ENCODE peak calls at places on chromosome 5, in six cellular contexts. F, Q, J, Z, E and K are unnamed samples.
A peak's percentile ranks its signal among the peaks of the same experiment; 100 is the strongest.

GRCh38 chr5:77882670-77883257 is 106.6 kb upstream of the TBCA start:
- DNase-seq in F (no peak), Q (no peak), J (no peak), Z (no peak), E (no peak), K (no peak)

GRCh38 chr5:142358121-142358520 is 33.3 kb upstream of the SPRY4 start:
- DNase-seq in F (no peak), Q (no peak), J (no peak), Z (no peak), E (peak; percentile 22), K (no peak)

GRCh38 chr5:154421868-154422267 is 23.9 kb upstream of the SAP30L start:
- DNase-seq in F (no peak), Q (no peak), J (no peak), Z (no peak), E (no peak), K (no peak)

GRCh38 chr5:80170117-80170535 is 85.7 kb downstream of the SERINC5 start:
- DNase-seq in F (no peak), Q (no peak), J (no peak), Z (no peak), E (no peak), K (no peak)

GRCh38 chr5:82375488-82376294 is 97.5 kb upstream of the RPS23 start:
- DNase-seq in F (no peak), Q (no peak), J (no peak), Z (no peak), E (no peak), K (no peak)

GRCh38 chr5:169873642-169874041 is 106.7 kb downstream of the INSYN2B start:
- DNase-seq in F (no peak), Q (no peak), J (no peak), Z (peak; percentile 26), E (peak; percentile 77), K (no peak)

GRCh38 chr5:39906146-39906545 is 481.4 kb upstream of the DAB2 start:
- DNase-seq in F (no peak), Q (no peak), J (no peak), Z (no peak), E (no peak), K (no peak)

GRCh38 chr5:50476549-50476948 is 35.5 kb upstream of the EMB start:
- DNase-seq in F (no peak), Q (no peak), J (no peak), Z (no peak), E (no peak), K (no peak)

GRCh38 chr5:119031905-119032304 is 39.0 kb upstream of the DMXL1 start:
- DNase-seq in F (no peak), Q (peak; percentile 46), J (no peak), Z (no peak), E (no peak), K (no peak)

GRCh38 chr5:95973793-95974325 is 12.2 kb upstream of the ELL2 start:
- DNase-seq in F (no peak), Q (peak; percentile 31), J (no peak), Z (no peak), E (no peak), K (no peak)

GRCh38 chr5:173495225-173495904 is 121.1 kb downstream of the BOD1 start:
- DNase-seq in F (no peak), Q (no peak), J (no peak), Z (peak; percentile 41), E (no peak), K (no peak)
- TF ChIP-seq CTCF in F (no peak), Q (no peak), J (no peak), Z (no peak), E (no peak), K (no peak)

GRCh38 chr5:107672212-107673105 is 1.7 kb upstream of the EFNA5 start:
- DNase-seq in F (peak; percentile 85), Q (peak; percentile 48), J (peak; percentile 93), Z (peak; percentile 58), E (peak; percentile 93), K (no peak)

GRCh38 chr5:107675201-107675600 is 4.5 kb upstream of the EFNA5 start:
- DNase-seq in F (no peak), Q (no peak), J (no peak), Z (no peak), E (no peak), K (no peak)

GRCh38 chr5:107673106-107673367 is 2.3 kb upstream of the EFNA5 start:
- DNase-seq in F (no peak), Q (no peak), J (no peak), Z (no peak), E (no peak), K (no peak)

GRCh38 chr5:107674655-107675054 is 3.9 kb upstream of the EFNA5 start:
- DNase-seq in F (no peak), Q (no peak), J (no peak), Z (no peak), E (no peak), K (no peak)

DNA sequence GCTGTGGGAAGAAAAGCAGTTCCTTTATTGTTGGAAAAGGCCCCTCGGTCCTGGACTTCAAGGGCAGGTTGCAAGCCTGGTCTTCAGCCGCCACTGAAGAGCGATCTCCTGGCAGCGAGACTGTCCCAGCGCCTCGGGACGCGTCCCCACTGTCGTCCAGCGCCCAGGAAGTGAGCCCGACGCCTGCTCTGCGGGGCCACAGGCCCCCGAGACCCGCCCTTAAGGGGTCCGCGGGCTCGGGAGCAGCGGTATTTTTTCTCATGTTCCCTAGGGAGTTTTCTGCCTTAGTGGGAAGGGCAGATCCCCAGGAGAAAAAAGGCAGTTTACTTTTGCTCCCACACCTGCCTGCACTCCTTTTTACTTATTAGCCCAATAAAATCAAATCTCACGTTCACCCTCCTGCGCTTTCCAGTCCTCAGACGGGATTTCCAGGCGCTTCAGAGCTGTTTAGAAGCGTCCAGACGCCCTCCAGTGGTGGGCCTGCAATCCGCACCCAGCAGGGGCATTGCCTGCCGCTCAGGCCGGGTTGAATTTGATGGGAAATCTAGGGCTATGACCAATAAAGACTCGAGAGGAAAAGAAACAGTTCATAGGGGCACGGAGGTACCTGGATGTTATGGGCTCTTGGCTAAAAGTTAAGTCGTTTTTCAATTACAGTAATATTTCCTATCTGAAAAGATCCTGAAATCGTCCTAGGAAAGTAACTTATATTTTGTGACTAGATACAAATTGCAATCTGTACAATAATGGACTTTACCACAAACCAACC is 2.8 kb upstream of the EFNA5 start:
- DNase-seq in F (peak; percentile 88), Q (peak; percentile 81), J (peak; percentile 89), Z (peak; percentile 66), E (peak; percentile 92), K (no peak)
- TF ChIP-seq CTCF in F (no peak), Q (peak; percentile 100), J (peak; percentile 72), Z (peak; percentile 57), E (peak; percentile 84), K (no peak)

GRCh38 chr5:43117092-43117491 is 3.6 kb upstream of the ZNF131 start:
- DNase-seq in F (no peak), Q (no peak), J (no peak), Z (no peak), E (no peak), K (no peak)

GRCh38 chr5:43110606-43111170 is 10.0 kb upstream of the ZNF131 start:
- DNase-seq in F (no peak), Q (no peak), J (no peak), Z (no peak), E (no peak), K (no peak)

GRCh38 chr5:43113546-43113945 is 7.2 kb upstream of the ZNF131 start:
- DNase-seq in F (no peak), Q (no peak), J (no peak), Z (no peak), E (no peak), K (no peak)

GRCh38 chr5:43120720-43121564 is at the start of gene ZNF131:
- DNase-seq in F (peak; percentile 97), Q (peak; percentile 96), J (peak; percentile 99), Z (peak; percentile 95), E (peak; percentile 98), K (peak; percentile 99)

GRCh38 chr5:43115968-43116367 is 4.7 kb upstream of the ZNF131 start:
- DNase-seq in F (no peak), Q (no peak), J (no peak), Z (no peak), E (no peak), K (no peak)
- TF ChIP-seq CTCF in F (no peak), Q (no peak), J (no peak), Z (no peak), E (no peak), K (no peak)

DNA sequence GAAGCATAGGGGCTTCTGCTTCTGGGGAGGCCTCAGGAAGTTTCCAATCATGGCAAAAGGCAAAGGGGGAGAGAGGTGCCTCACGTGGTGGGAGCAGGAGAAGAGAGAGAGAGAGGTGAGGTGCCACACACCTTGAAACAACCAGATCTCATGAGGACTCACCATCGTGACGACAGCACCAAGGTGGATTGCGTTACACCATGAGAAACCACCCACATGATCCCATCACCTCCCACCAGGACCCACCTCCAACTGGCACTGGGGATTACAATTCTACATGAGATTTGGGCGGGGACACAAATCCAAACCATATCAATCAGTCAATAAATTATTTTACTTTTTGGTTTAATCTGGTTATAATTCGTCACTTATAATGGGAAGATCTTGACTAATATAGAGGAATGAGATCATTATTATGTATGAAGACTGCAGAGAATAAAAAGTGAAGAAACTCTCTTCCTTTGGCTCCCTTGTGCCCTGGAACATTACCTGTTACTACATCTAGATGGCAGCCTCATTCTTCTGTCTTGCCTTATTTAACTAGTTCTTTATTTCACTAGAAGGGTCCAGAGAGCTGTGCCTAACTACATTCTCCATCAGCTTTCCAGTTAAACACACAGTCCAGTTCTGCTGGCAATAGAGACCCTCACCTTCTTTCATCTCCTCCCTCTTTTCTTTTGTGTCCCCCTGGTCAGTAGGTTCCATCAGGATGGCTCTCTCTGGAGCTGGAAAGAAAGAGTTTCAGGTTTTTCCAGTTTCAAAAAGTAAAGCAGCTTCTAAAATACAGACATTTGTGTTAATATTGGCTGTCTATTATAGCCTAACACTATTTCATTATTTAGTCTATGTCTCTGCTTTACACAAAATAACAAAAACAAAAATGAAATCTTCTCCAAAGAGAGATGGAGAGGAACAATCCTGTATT is 21.7 kb upstream of the SPINK7 start:
- DNase-seq in F (no peak), Q (peak; percentile 12), J (no peak), Z (no peak), E (no peak), K (no peak)
- TF ChIP-seq CTCF in F (no peak), Q (peak; percentile 34), J (no peak), Z (no peak), E (no peak), K (no peak)

DNA sequence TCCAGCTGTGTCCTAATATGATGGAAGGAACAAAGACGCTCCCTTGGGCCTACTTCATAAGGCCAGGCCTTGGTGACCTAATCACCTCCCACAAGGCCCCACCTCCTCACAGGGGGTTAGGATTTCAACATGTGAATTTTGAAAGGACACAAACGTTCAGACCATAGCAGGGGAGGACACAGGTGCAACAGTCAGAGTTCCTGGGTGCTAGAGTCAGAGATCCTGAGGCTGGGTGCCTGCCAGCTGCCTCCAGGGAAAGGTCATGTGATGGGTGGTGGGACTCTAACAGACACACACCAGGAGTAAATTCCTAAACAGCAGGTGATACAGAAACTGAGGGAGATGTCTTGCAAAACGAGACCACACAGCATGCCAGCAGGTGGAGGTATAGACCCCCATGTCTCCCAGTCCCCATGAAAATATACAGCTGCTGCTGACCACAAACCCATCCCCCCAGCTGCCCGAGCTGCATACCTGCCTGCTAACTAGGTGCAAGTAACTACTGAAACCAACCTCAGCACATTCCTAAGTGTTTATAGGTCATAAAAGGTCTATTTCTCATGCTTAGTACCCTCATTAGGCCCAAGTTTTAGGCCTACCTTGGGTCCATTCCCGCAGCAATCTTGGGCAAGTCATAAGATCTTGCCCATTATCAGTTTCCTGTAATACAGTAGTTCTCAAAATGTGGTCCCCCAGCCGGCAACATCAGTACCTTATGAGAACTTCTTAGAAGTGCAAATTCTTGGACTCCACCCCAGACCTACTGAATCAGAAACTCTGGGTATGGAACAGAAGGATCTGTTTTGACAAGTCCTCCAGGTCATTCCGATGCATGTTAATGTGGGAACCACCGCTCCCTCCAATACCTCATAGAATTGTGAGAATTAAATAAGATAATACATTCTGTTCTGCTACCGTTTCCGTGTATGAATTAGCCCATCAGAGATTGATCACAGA is 245.3 kb downstream of the ENC1 start:
- DNase-seq in F (no peak), Q (peak; percentile 20), J (no peak), Z (no peak), E (no peak), K (no peak)
- TF ChIP-seq CTCF in F (no peak), Q (peak; percentile 9), J (no peak), Z (no peak), E (no peak), K (no peak)